ENCODE peak calls at places on chromosomes 5 and 9, in eight cellular contexts. S is activated naive CD4-positive, alpha-beta T cell; I is left ventricle myocardium superior; H is CD4-positive, alpha-beta T cell; Y is NCI-H446 treated with DMSO at 0.1 percent for 48 hours; R is H9; B is SK-MEL-5; M is colonic mucosa. K is an unnamed sample.
A peak's percentile ranks its signal among the peaks of the same experiment; 100 is the strongest.

GRCh38 chr5:144203750-144204596 is 33.3 kb downstream of the KCTD16 start:
- DNase-seq in B (peak; percentile 70), H (peak; percentile 5), Y (peak; percentile 60), S (no peak), R (peak; percentile 31), I (no peak), M (peak; percentile 48), K (no peak)

GRCh38 chr9:33260372-33260771 is 4.1 kb downstream of the BAG1 start:
- DNase-seq in M (no peak), S (no peak), H (no peak), Y (no peak), I (no peak), B (no peak), R (no peak), K (no peak)

GRCh38 chr5:173016621-173017046 is 33.1 kb downstream of the ATP6V0E1 start:
- DNase-seq in I (no peak), M (no peak), R (no peak), S (no peak), H (no peak), Y (no peak), B (peak; percentile 94), K (no peak)

GRCh38 chr9:37197158-37198033 is 77.0 kb downstream of the ZCCHC7 start:
- DNase-seq in B (peak; percentile 7), Y (no peak), M (no peak), I (no peak), S (no peak), R (no peak), H (no peak), K (no peak)

GRCh38 chr9:68709291-68709970 is 4.4 kb downstream of the PIP5K1B start:
- DNase-seq in R (no peak), I (no peak), Y (no peak), H (no peak), B (no peak), S (no peak), M (no peak), K (no peak)

GRCh38 chr9:124716795-124717194 is 54.3 kb downstream of the NR6A1 start:
- DNase-seq in Y (no peak), R (no peak), M (no peak), I (no peak), S (no peak), B (no peak), H (no peak), K (no peak)

GRCh38 chr9:82234160-82234943 is 245.8 kb downstream of the SPATA31D1 start:
- DNase-seq in S (no peak), H (no peak), Y (no peak), R (no peak), B (no peak), M (no peak), I (no peak), K (no peak)

GRCh38 chr9:17528859-17529258 is 50.0 kb upstream of the SH3GL2 start:
- DNase-seq in S (no peak), R (no peak), M (no peak), B (peak; percentile 33), Y (peak; percentile 56), H (no peak), I (no peak), K (no peak)

GRCh38 chr5:107744418-107745330 is 73.9 kb upstream of the EFNA5 start:
- DNase-seq in Y (no peak), I (no peak), H (no peak), S (no peak), R (no peak), M (no peak), B (no peak), K (no peak)

GRCh38 chr9:126108240-126108639 is 218.4 kb upstream of the MVB12B start:
- DNase-seq in S (no peak), I (no peak), H (no peak), R (peak; percentile 49), Y (no peak), B (no peak), M (no peak), K (no peak)

GRCh38 chr5:165057156-165057555 is 1551.7 kb downstream of the MAT2B start:
- DNase-seq in B (no peak), I (no peak), M (no peak), S (no peak), R (no peak), H (no peak), Y (no peak), K (no peak)

GRCh38 chr5:100690036-100690560 is 154.9 kb downstream of the FAM174A start:
- DNase-seq in B (no peak), S (no peak), I (no peak), H (no peak), M (no peak), R (no peak), Y (no peak), K (no peak)

GRCh38 chr5:159444441-159445082 is 114.3 kb upstream of the IL12B start:
- DNase-seq in B (peak; percentile 69), Y (peak; percentile 50), R (peak; percentile 30), H (no peak), I (no peak), S (no peak), M (no peak), K (no peak)

GRCh38 chr5:14410942-14411258 is 170.7 kb upstream of the OTULINL start:
- DNase-seq in B (no peak), Y (no peak), R (no peak), S (no peak), I (no peak), H (no peak), M (no peak), K (no peak)

GRCh38 chr9:68822596-68823165 is 117.6 kb downstream of the PIP5K1B start:
- DNase-seq in B (no peak), Y (no peak), H (no peak), R (no peak), I (peak; percentile 73), M (peak; percentile 44), S (no peak), K (no peak)

GRCh38 chr5:311963-312362 is 9.6 kb upstream of the AHRR start:
- DNase-seq in I (no peak), Y (no peak), R (no peak), B (no peak), S (no peak), H (no peak), M (no peak), K (no peak)

GRCh38 chr5:12837592-12837991 is 933.3 kb upstream of the CTNND2 start:
- DNase-seq in I (no peak), S (no peak), R (no peak), B (no peak), M (no peak), Y (no peak), H (no peak), K (no peak)

GRCh38 chr9:126763130-126763764 is 41.6 kb upstream of the ZBTB43 start:
- DNase-seq in Y (peak; percentile 7), M (no peak), S (no peak), B (peak; percentile 42), H (no peak), I (no peak), R (peak; percentile 54), K (no peak)

GRCh38 chr9:18710089-18710488 is 236.1 kb downstream of the ADAMTSL1 start:
- DNase-seq in B (no peak), Y (no peak), I (no peak), H (no peak), R (no peak), M (no peak), S (no peak), K (no peak)

GRCh38 chr5:6187501-6187900 is 190.8 kb downstream of the MED10 start:
- DNase-seq in R (no peak), H (no peak), S (no peak), Y (no peak), B (no peak), M (no peak), I (no peak), K (no peak)

GRCh38 chr5:163252951-163253350 is 184.4 kb upstream of the CCNG1 start:
- DNase-seq in B (no peak), M (no peak), S (no peak), Y (no peak), I (no peak), H (no peak), R (no peak), K (no peak)

GRCh38 chr5:160221082-160221481 is 8.2 kb upstream of the FABP6 start:
- DNase-seq in B (no peak), S (no peak), H (no peak), Y (no peak), R (no peak), M (no peak), I (no peak), K (no peak)

GRCh38 chr5:159751459-159751858 is 164.8 kb upstream of the ADRA1B start:
- DNase-seq in H (no peak), B (no peak), Y (no peak), M (no peak), I (no peak), R (no peak), S (no peak), K (no peak)

GRCh38 chr9:32942755-32943460 is 58.5 kb downstream of the APTX start:
- DNase-seq in B (no peak), I (no peak), Y (no peak), R (no peak), M (no peak), S (no peak), H (no peak), K (no peak)

GRCh38 chr5:657570-657969 is 35.6 kb downstream of the TPPP start:
- DNase-seq in H (no peak), S (no peak), B (no peak), R (no peak), I (no peak), M (no peak), Y (no peak), K (no peak)

GRCh38 chr9:81894891-81895290 is 33.3 kb upstream of the SPATA31D4 start:
- DNase-seq in R (no peak), S (no peak), I (no peak), H (no peak), Y (no peak), B (no peak), M (no peak), K (no peak)

GRCh38 chr5:33583332-33583731 is 142.6 kb downstream of the TARS1 start:
- DNase-seq in H (no peak), S (no peak), M (no peak), B (no peak), R (no peak), Y (no peak), I (no peak), K (no peak)

GRCh38 chr5:14627270-14627669 is 37.2 kb upstream of the OTULIN start:
- DNase-seq in I (no peak), Y (no peak), S (no peak), H (no peak), R (no peak), M (no peak), B (no peak), K (no peak)

GRCh38 chr9:94199776-94200175 is 59.3 kb upstream of the ZNF169 start:
- DNase-seq in S (no peak), I (no peak), H (no peak), R (no peak), M (no peak), B (no peak), Y (no peak), K (no peak)

GRCh38 chr9:126482361-126483044 is 131.2 kb upstream of the LMX1B start:
- DNase-seq in I (peak; percentile 72), S (no peak), R (peak; percentile 78), H (no peak), Y (no peak), B (no peak), M (no peak), K (no peak)

K was measured in GOT3.